ENCODE peak calls at places on chromosome 18, in four cellular contexts. H is A549, Y is GM12878, Q is K562. B is an unnamed sample.
A peak's percentile ranks its signal among the peaks of the same experiment; 100 is the strongest.

GRCh38 chr18:38790303-38790702 is 1224.7 kb upstream of the CELF4 start:
- DNase-seq in Y (no peak), Q (no peak), H (peak; percentile 6), B (peak; percentile 2)

GRCh38 chr18:49544362-49544761 is 17.5 kb upstream of the LIPG start:
- DNase-seq in Q (no peak), Y (no peak), H (no peak), B (no peak)

GRCh38 chr18:79694895-79695213 is 15.3 kb downstream of the CTDP1 start:
- DNase-seq in Q (no peak), Y (no peak), H (no peak), B (no peak)

GRCh38 chr18:12463191-12463590 is 55.5 kb downstream of the PRELID3A start:
- DNase-seq in H (no peak), Y (no peak), Q (no peak), B (no peak)

GRCh38 chr18:67199993-67200617 is 316.4 kb downstream of the DSEL start:
- DNase-seq in Y (peak; percentile 11), H (peak; percentile 48), Q (no peak), B (peak; percentile 53)

GRCh38 chr18:21191596-21192307 is 50.3 kb upstream of the GREB1L start:
- DNase-seq in Y (no peak), H (peak; percentile 67), Q (peak; percentile 47), B (peak; percentile 42)

GRCh38 chr18:52387246-52387645 is 47.2 kb downstream of the DCC start:
- DNase-seq in Y (no peak), H (no peak), Q (no peak), B (no peak)

GRCh38 chr18:79121746-79122474 is 52.7 kb downstream of the ATP9B start:
- DNase-seq in Y (no peak), H (no peak), Q (no peak), B (no peak)

GRCh38 chr18:2846241-2846637 is 567 bp upstream of the EMILIN2 start:
- DNase-seq in H (no peak), Y (no peak), Q (no peak), B (no peak)

GRCh38 chr18:37544196-37544595 is 21.4 kb downstream of the CELF4 start:
- DNase-seq in Y (no peak), Q (no peak), H (no peak), B (no peak)

GRCh38 chr18:34494359-34494696 is 215.8 kb upstream of the DTNA start:
- DNase-seq in H (no peak), Q (no peak), Y (no peak), B (peak; percentile 3)

GRCh38 chr18:79961527-79962291 is 2.7 kb upstream of the HSBP1L1 start:
- DNase-seq in H (no peak), Q (peak; percentile 61), Y (no peak), B (peak; percentile 44)

GRCh38 chr18:58565021-58565420 is 63.9 kb downstream of the ALPK2 start:
- DNase-seq in Y (peak; percentile 74), H (no peak), Q (no peak), B (no peak)

GRCh38 chr18:26721876-26722581 is 143.5 kb downstream of the AQP4 start:
- DNase-seq in Q (no peak), Y (no peak), H (no peak), B (no peak)

GRCh38 chr18:56723706-56724105 is 72.5 kb downstream of the WDR7 start:
- DNase-seq in Q (no peak), H (no peak), Y (no peak), B (no peak)

GRCh38 chr18:78221496-78221895 is 758.1 kb upstream of the SALL3 start:
- DNase-seq in H (no peak), Y (no peak), Q (no peak), B (no peak)

GRCh38 chr18:29879763-29880162 is 1162.8 kb downstream of the DSC3 start:
- DNase-seq in H (no peak), Q (no peak), Y (no peak), B (no peak)

GRCh38 chr18:39711701-39712100 is 2146.1 kb upstream of the CELF4 start:
- DNase-seq in Q (no peak), Y (no peak), H (no peak), B (no peak)

GRCh38 chr18:57649536-57650495 is 28.2 kb upstream of the NARS1 start:
- DNase-seq in Q (no peak), Y (peak; percentile 49), H (peak; percentile 45), B (no peak)

GRCh38 chr18:56330381-56331115 is 307.8 kb downstream of the TXNL1 start:
- DNase-seq in Q (no peak), H (no peak), Y (no peak), B (no peak)

GRCh38 chr18:26089247-26090129 is 925 bp downstream of the SS18 start:
- DNase-seq in Q (no peak), Y (no peak), H (peak; percentile 35), B (peak; percentile 6)

GRCh38 chr18:75161629-75162028 is 47.3 kb downstream of the PTGR3 start:
- DNase-seq in Y (no peak), H (peak; percentile 61), Q (peak; percentile 24), B (peak; percentile 77)

GRCh38 chr18:63205791-63206252 is 113.7 kb downstream of the BCL2 start:
- DNase-seq in Q (no peak), H (no peak), Y (no peak), B (no peak)

GRCh38 chr18:8858888-8859511 is 153.6 kb downstream of the MTCL1 start:
- DNase-seq in Q (peak; percentile 31), Y (no peak), H (peak; percentile 80), B (no peak)

GRCh38 chr18:49007663-49008062 is 56.9 kb upstream of the SMAD7 start:
- DNase-seq in H (no peak), Q (no peak), Y (no peak), B (no peak)

GRCh38 chr18:11050966-11051365 is 98.4 kb downstream of the PIEZO2 start:
- DNase-seq in H (no peak), Q (no peak), Y (no peak), B (no peak)

GRCh38 chr18:7147399-7147798 is 29.8 kb upstream of the LAMA1 start:
- DNase-seq in Y (no peak), Q (no peak), H (no peak), B (no peak)

GRCh38 chr18:31197676-31198075 is 35.0 kb upstream of the DSC1 start:
- DNase-seq in H (no peak), Q (no peak), Y (no peak), B (no peak)

GRCh38 chr18:12048010-12048826 is 45.4 kb upstream of the ANKRD62 start:
- DNase-seq in H (no peak), Q (no peak), Y (no peak), B (no peak)

DNA sequence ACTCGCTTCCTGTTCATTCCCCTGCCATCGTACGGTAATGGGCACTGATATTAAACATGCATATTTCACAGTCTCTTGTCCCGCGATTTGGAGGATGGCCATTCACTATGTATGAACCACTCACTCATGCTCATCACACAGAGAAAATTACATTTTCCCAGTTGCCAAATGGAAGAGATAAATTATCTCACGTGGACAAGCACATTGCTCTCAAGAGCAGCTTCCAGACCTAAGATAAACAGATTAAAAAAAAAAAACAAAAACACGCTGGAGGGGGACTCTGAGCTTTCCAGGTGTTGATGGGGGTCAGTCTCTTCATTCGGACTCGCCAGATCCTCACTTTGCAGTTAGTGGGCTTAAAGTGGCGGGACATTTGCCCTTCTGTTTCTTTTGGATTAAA is 1.7 kb upstream of the MAPK4 start:
- DNase-seq in Q (no peak), H (no peak), Y (no peak), B (no peak)
- TF ChIP-seq BHLHE40 in Q (no peak), H (no peak), Y (no peak), B (no peak)

GRCh38 chr18:5568416-5568815 is 24.6 kb upstream of the EPB41L3 start:
- DNase-seq in H (no peak), Q (no peak), Y (no peak), B (no peak)
- TF ChIP-seq CEBPB in H (no peak), Q (no peak), Y (no peak), B (no peak)

GRCh38 chr18:60060578-60060977 is 160.8 kb downstream of the PMAIP1 start:
- DNase-seq in Y (no peak), H (no peak), Q (no peak), B (no peak)
- TF ChIP-seq MAX in Y (no peak), H (no peak), Q (no peak), B (no peak)

GRCh38 chr18:69883781-69884180 is 63.9 kb downstream of the CD226 start:
- DNase-seq in Q (no peak), H (no peak), Y (no peak), B (no peak)
- TF ChIP-seq BHLHE40 in Q (no peak), H (no peak), Y (no peak), B (no peak)

DNA sequence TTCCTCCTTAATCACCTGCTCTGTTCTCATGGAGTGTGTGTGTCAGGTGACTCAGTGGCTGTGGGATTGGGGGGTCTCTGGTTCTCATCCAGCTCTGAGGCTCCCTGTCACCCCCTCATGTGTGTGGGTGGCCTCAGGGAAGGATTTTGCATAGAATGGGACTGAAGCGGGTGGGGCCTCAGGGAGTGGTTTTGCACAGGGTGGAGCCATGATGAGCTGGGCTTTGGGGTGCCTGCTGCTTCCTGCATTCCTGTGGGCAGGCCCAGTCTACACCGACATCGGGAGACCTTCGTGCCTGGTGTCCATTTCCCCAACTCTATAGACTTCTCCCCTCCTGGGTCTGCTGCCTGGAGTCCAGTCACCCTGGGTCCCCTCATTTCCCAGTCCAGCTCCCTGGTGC is 59.6 kb downstream of the VAPA start:
- DNase-seq in Y (no peak), Q (no peak), H (no peak), B (no peak)
- TF ChIP-seq CEBPB in Y (no peak), Q (no peak), H (no peak), B (no peak)

GRCh38 chr18:46215902-46216723 is 111.9 kb downstream of the HAUS1 start:
- DNase-seq in Y (no peak), H (no peak), Q (no peak), B (no peak)
- TF ChIP-seq MAX in Y (no peak), H (no peak), Q (no peak), B (no peak)

GRCh38 chr18:61855992-61856378 is 36.8 kb downstream of the RNF152 start:
- DNase-seq in H (no peak), Y (no peak), Q (no peak), B (no peak)

GRCh38 chr18:61855127-61855991 is 37.4 kb downstream of the RNF152 start:
- DNase-seq in H (no peak), Y (no peak), Q (no peak), B (no peak)

GRCh38 chr18:61852496-61852895 is 40.3 kb downstream of the RNF152 start:
- DNase-seq in Y (no peak), H (no peak), Q (no peak), B (no peak)

GRCh38 chr18:61851940-61852451 is 40.8 kb downstream of the RNF152 start:
- DNase-seq in H (no peak), Q (no peak), Y (no peak), B (no peak)

DNA sequence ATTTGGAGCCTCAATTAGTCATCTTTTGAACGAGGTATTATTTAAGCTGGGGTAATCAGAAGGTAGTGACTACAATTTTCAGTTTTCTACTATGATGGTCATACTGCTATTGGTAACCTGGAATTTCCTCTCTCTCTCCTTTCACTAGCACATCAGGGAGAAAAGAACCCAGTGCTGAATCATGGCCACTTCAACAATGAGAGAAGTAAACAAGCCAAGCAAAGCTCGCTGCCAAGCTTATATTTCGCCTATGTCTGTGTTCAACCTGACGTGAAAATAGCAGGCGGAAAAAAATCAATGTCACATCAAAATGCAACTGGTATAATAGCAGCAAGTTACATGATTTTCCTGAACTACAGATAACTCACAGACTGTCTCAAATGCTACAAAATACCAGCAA is 38.2 kb downstream of the RNF152 start:
- DNase-seq in Y (no peak), Q (no peak), H (no peak), B (no peak)
- TF ChIP-seq BHLHE40 in Y (no peak), Q (no peak), H (no peak), B (no peak)

GRCh38 chr18:28080876-28081300 is 96.0 kb downstream of the CDH2 start:
- DNase-seq in Y (no peak), H (no peak), Q (no peak), B (no peak)
- TF ChIP-seq CEBPB in Y (no peak), H (no peak), Q (no peak), B (no peak)

GRCh38 chr18:51044928-51045587 is 15.0 kb downstream of the SMAD4 start:
- DNase-seq in Y (no peak), Q (no peak), H (no peak), B (no peak)
- TF ChIP-seq MAX in Y (no peak), Q (no peak), H (no peak), B (no peak)

B was measured in HepG2.